ENCODE peak calls at places on chromosomes 6 and 20, in five cellular contexts. One of them, this sample, is unnamed.

GRCh38 chr6:45812937-45813336 is 202.7 kb downstream of the CLIC5 start:
- DNase-seq in trophoblast cell: no peak
- DNase-seq in H9: no peak
- DNase-seq in H1: no peak
- DNase-seq in neuronal stem cell: peak
- DNase-seq in this sample: no peak

GRCh38 chr6:154277578-154278128 is 79.0 kb downstream of the IPCEF1 start:
- DNase-seq in neuronal stem cell: no peak
- DNase-seq in H1: no peak
- DNase-seq in H9: no peak
- DNase-seq in trophoblast cell: no peak
- DNase-seq in this sample: no peak

GRCh38 chr6:30679765-30680535 is 6.5 kb downstream of the PPP1R18 start:
- DNase-seq in H9: no peak
- DNase-seq in trophoblast cell: no peak
- DNase-seq in neuronal stem cell: no peak
- DNase-seq in H1: no peak
- DNase-seq in this sample: no peak

GRCh38 chr6:119174879-119175817 is 96.7 kb upstream of the FAM184A start:
- DNase-seq in H9: no peak
- DNase-seq in trophoblast cell: peak
- DNase-seq in neuronal stem cell: no peak
- DNase-seq in H1: no peak
- DNase-seq in this sample: no peak

GRCh38 chr20:8057871-8058270 is 38.3 kb upstream of the TMX4 start:
- DNase-seq in H9: no peak
- DNase-seq in neuronal stem cell: no peak
- DNase-seq in trophoblast cell: no peak
- DNase-seq in H1: no peak
- DNase-seq in this sample: no peak

GRCh38 chr20:50425076-50425475 is 85.1 kb upstream of the PTPN1 start:
- DNase-seq in trophoblast cell: no peak
- DNase-seq in H1: no peak
- DNase-seq in neuronal stem cell: no peak
- DNase-seq in H9: no peak
- DNase-seq in this sample: peak

GRCh38 chr6:142943746-142944125 is 1.2 kb downstream of the HIVEP2 start:
- DNase-seq in H1: peak
- DNase-seq in neuronal stem cell: peak
- DNase-seq in H9: no peak
- DNase-seq in trophoblast cell: peak
- DNase-seq in this sample: peak

GRCh38 chr6:111920581-111920980 is 47.3 kb upstream of the FYN start:
- DNase-seq in H1: no peak
- DNase-seq in trophoblast cell: no peak
- DNase-seq in H9: no peak
- DNase-seq in neuronal stem cell: no peak
- DNase-seq in this sample: no peak

GRCh38 chr6:30355281-30355680 is 10.3 kb downstream of the RPP21 start:
- DNase-seq in H1: no peak
- DNase-seq in H9: no peak
- DNase-seq in neuronal stem cell: no peak
- DNase-seq in trophoblast cell: no peak
- DNase-seq in this sample: no peak

GRCh38 chr6:97445406-97445805 is 162.4 kb upstream of the MMS22L start:
- DNase-seq in neuronal stem cell: no peak
- DNase-seq in H1: no peak
- DNase-seq in H9: no peak
- DNase-seq in trophoblast cell: no peak
- DNase-seq in this sample: no peak

GRCh38 chr6:123838612-123839279 is 35.1 kb downstream of the NKAIN2 start:
- DNase-seq in neuronal stem cell: no peak
- DNase-seq in trophoblast cell: no peak
- DNase-seq in H1: no peak
- DNase-seq in H9: no peak
- DNase-seq in this sample: no peak

GRCh38 chr6:93550551-93551276 is 131.4 kb upstream of the EPHA7 start:
- DNase-seq in trophoblast cell: no peak
- DNase-seq in H9: no peak
- DNase-seq in neuronal stem cell: no peak
- DNase-seq in H1: no peak
- DNase-seq in this sample: peak

GRCh38 chr6:111087106-111087835 is at the start of gene SLC16A10:
- DNase-seq in H9: peak
- DNase-seq in trophoblast cell: peak
- DNase-seq in neuronal stem cell: peak
- DNase-seq in H1: peak
- DNase-seq in this sample: peak

DNA sequence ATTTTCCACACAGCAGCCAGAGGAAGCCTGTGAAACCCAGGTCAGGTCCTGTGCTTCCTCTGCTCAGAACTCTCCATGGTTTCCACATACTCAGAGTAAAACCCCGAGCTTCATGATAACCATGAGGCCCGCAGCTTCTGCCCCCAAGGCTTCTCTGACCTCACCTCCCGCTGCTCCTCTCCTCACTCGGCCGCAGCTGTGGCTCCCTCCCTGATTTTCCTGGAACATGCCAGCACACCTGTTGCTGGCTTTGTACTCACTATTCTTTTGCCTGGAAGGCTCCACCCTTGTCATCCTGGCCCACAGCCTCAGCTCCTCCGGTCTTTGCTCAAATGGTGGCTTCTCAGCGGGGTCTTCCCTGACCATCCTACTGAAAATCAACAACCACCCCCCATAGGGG is 341.7 kb downstream of the PREX1 start:
- DNase-seq in neuronal stem cell: no peak
- DNase-seq in trophoblast cell: no peak
- DNase-seq in H1: no peak
- DNase-seq in H9: no peak
- DNase-seq in this sample: no peak
- H2BK12ac ChIP-seq in neuronal stem cell: no peak
- H2BK12ac ChIP-seq in trophoblast cell: no peak
- H2BK12ac ChIP-seq in H1: no peak
- H2BK12ac ChIP-seq in H9: no peak
- H2BK12ac ChIP-seq in this sample: no peak

GRCh38 chr20:38167466-38167850 is 2.4 kb upstream of the TGM2 start:
- DNase-seq in neuronal stem cell: no peak
- DNase-seq in H9: no peak
- DNase-seq in H1: no peak
- DNase-seq in trophoblast cell: no peak
- DNase-seq in this sample: no peak
- H2BK5ac ChIP-seq in neuronal stem cell: no peak
- H2BK5ac ChIP-seq in H9: no peak
- H2BK5ac ChIP-seq in H1: no peak
- H2BK5ac ChIP-seq in trophoblast cell: peak
- H2BK5ac ChIP-seq in this sample: no peak

GRCh38 chr20:62329389-62330377 is 26.9 kb downstream of the ADRM1 start:
- DNase-seq in neuronal stem cell: no peak
- DNase-seq in H1: no peak
- DNase-seq in trophoblast cell: no peak
- DNase-seq in H9: no peak
- DNase-seq in this sample: no peak

GRCh38 chr20:62328684-62329388 is 26.0 kb downstream of the ADRM1 start:
- DNase-seq in trophoblast cell: no peak
- DNase-seq in H1: no peak
- DNase-seq in neuronal stem cell: no peak
- DNase-seq in H9: no peak
- DNase-seq in this sample: no peak

GRCh38 chr20:62332421-62332820 is 29.6 kb downstream of the ADRM1 start:
- DNase-seq in H9: no peak
- DNase-seq in trophoblast cell: no peak
- DNase-seq in H1: no peak
- DNase-seq in neuronal stem cell: no peak
- DNase-seq in this sample: no peak

GRCh38 chr20:62331347-62331746 is 28.6 kb downstream of the ADRM1 start:
- DNase-seq in H1: no peak
- DNase-seq in neuronal stem cell: no peak
- DNase-seq in trophoblast cell: no peak
- DNase-seq in H9: no peak
- DNase-seq in this sample: no peak

DNA sequence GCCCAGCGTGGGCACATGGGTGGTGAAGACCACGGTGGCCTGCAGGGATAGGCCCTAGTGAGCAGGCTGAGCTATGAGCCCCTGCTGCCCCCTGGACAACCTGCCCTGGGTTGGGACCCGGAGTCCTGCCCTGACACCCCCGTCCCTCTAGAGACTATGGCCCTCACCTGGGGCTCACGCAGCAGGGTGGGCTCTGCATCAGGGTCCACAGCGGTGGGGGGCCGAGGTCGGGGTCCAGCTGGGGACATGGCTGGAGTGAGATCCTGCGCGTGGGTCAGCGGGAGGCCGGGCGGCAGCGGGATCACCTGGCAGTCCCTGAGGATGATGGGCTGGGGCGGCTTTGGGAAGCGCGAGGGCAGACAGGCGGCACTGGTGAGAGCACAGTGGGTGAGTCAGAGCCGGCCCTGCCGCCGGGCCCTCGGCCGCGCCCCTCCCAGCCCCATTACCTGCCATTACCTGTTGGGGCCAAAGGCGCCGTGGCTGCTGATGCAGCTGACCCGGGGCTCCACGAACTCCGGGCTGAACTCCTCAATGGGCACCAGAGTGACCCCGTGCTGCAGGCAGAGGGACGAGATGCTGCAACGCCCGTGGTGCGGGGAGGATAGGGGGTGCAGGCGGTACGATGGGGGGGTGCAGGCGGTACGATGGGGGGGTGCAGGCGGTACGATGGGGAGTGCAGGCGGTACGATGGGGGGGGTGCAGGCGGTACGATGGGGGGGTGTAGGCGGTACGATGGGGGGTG is 27.9 kb downstream of the ADRM1 start:
- DNase-seq in H1: no peak
- DNase-seq in neuronal stem cell: no peak
- DNase-seq in H9: no peak
- DNase-seq in trophoblast cell: no peak
- DNase-seq in this sample: no peak
- H2BK12ac ChIP-seq in H1: no peak
- H2BK12ac ChIP-seq in neuronal stem cell: no peak
- H2BK12ac ChIP-seq in H9: no peak
- H2BK12ac ChIP-seq in trophoblast cell: no peak
- H2BK12ac ChIP-seq in this sample: no peak

DNA sequence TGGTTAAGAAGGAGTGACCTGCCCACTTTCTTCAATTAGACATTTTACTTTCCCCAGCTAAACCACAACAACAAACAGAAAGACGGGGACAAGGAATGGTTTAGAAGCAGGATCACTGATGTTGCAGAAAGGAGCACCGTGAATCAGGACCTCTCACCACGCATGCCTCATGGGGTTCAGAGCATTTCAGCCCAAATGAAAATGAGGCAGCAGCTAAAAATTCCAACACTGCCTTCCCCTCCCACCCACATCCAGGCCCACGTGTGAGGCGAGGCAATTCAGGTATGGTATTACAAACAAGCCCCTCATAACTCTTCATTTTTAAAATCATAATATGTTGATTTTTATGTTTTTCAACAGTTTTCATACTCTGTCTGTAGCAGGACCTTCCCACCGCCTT is 194.1 kb upstream of the ARID1B start:
- DNase-seq in neuronal stem cell: no peak
- DNase-seq in H9: no peak
- DNase-seq in trophoblast cell: no peak
- DNase-seq in H1: no peak
- DNase-seq in this sample: no peak
- H2BK5ac ChIP-seq in neuronal stem cell: no peak
- H2BK5ac ChIP-seq in H9: no peak
- H2BK5ac ChIP-seq in trophoblast cell: no peak
- H2BK5ac ChIP-seq in H1: no peak
- H2BK5ac ChIP-seq in this sample: no peak

DNA sequence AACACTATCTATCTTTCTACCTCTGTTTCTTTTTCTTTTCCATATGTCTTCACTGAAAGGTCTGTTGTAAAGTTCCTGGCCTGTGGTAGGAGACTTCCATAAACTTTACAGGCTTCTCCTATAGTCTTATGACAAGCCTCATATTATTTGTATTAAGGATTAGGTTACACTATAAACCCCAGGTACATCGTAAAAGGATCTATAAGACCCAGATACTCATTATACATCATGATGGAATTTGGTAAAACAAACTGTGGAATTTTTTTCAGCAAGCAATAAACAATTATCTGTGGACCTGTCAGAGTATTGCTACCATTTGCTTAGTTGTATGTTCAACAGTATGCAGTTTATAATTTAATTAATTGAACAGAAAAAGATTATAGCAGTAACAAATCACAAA is 55.5 kb downstream of the RFX6 start:
- DNase-seq in trophoblast cell: no peak
- DNase-seq in neuronal stem cell: no peak
- DNase-seq in H9: no peak
- DNase-seq in H1: no peak
- DNase-seq in this sample: no peak
- H2BK12ac ChIP-seq in trophoblast cell: no peak
- H2BK12ac ChIP-seq in neuronal stem cell: no peak
- H2BK12ac ChIP-seq in H9: no peak
- H2BK12ac ChIP-seq in H1: no peak
- H2BK12ac ChIP-seq in this sample: no peak

GRCh38 chr6:1127129-1127528 is 184.8 kb upstream of the FOXQ1 start:
- DNase-seq in H9: no peak
- DNase-seq in trophoblast cell: no peak
- DNase-seq in H1: no peak
- DNase-seq in neuronal stem cell: no peak
- DNase-seq in this sample: no peak
- H2BK5ac ChIP-seq in H9: no peak
- H2BK5ac ChIP-seq in trophoblast cell: no peak
- H2BK5ac ChIP-seq in H1: no peak
- H2BK5ac ChIP-seq in neuronal stem cell: no peak
- H2BK5ac ChIP-seq in this sample: no peak

DNA sequence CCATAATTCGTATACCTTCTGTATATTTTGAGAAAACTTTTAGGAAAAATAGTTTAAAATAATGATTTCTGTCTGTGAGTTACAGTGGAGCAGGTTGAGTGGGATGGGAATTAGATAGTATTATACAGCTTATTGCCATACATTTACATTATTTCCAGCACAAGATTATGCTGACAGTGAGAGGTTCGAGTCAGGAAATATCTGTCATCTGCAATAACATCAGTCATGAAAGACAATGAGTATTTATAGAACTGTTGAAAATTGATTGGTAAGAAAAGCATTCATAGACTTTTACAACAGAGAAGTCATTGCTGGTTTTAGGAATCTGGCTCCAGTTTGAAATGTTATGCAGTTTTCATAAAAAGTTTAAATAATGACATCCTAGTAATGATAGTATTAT is 45.9 kb downstream of the FAM135A start:
- DNase-seq in H9: no peak
- DNase-seq in neuronal stem cell: no peak
- DNase-seq in trophoblast cell: no peak
- DNase-seq in H1: no peak
- DNase-seq in this sample: no peak
- H2BK12ac ChIP-seq in H9: no peak
- H2BK12ac ChIP-seq in neuronal stem cell: no peak
- H2BK12ac ChIP-seq in trophoblast cell: no peak
- H2BK12ac ChIP-seq in H1: no peak
- H2BK12ac ChIP-seq in this sample: no peak

This sample was measured in mesenchymal stem cell.